ENCODE peak calls at places on chromosomes 6 and 20, in ten cellular contexts. One of them, this sample, is unnamed.

GRCh38 chr6:135006386-135006914 is 48.2 kb downstream of the HBS1L start:
- DNase-seq in PC-3: no peak
- DNase-seq in PC-9: no peak
- DNase-seq in AG04450: no peak
- DNase-seq in brain microvascular endothelial cell: no peak
- DNase-seq in transverse colon: no peak
- DNase-seq in CD8-positive, alpha-beta T cell: no peak
- DNase-seq in RWPE1: no peak
- DNase-seq in neural progenitor cell: no peak
- DNase-seq in foreskin keratinocyte: peak; percentile 5
- DNase-seq in this sample: no peak

GRCh38 chr6:81950877-81951276 is 198.4 kb upstream of the TENT5A start:
- DNase-seq in RWPE1: peak; percentile 60
- DNase-seq in CD8-positive, alpha-beta T cell: no peak
- DNase-seq in neural progenitor cell: no peak
- DNase-seq in AG04450: no peak
- DNase-seq in transverse colon: no peak
- DNase-seq in foreskin keratinocyte: peak; percentile 80
- DNase-seq in brain microvascular endothelial cell: peak; percentile 39
- DNase-seq in PC-9: no peak
- DNase-seq in PC-3: peak; percentile 78
- DNase-seq in this sample: no peak

GRCh38 chr6:109239192-109239917 is 142.9 kb downstream of the CD164 start:
- DNase-seq in neural progenitor cell: no peak
- DNase-seq in RWPE1: no peak
- DNase-seq in CD8-positive, alpha-beta T cell: no peak
- DNase-seq in PC-9: peak; percentile 46
- DNase-seq in PC-3: peak; percentile 21
- DNase-seq in transverse colon: no peak
- DNase-seq in foreskin keratinocyte: no peak
- DNase-seq in AG04450: no peak
- DNase-seq in brain microvascular endothelial cell: peak; percentile 32
- DNase-seq in this sample: no peak

GRCh38 chr6:90136850-90137249 is 159.8 kb downstream of the BACH2 start:
- DNase-seq in PC-3: no peak
- DNase-seq in transverse colon: no peak
- DNase-seq in RWPE1: no peak
- DNase-seq in AG04450: no peak
- DNase-seq in CD8-positive, alpha-beta T cell: no peak
- DNase-seq in foreskin keratinocyte: no peak
- DNase-seq in neural progenitor cell: no peak
- DNase-seq in PC-9: no peak
- DNase-seq in brain microvascular endothelial cell: no peak
- DNase-seq in this sample: no peak

GRCh38 chr6:121838842-121839241 is 403.4 kb downstream of the GJA1 start:
- DNase-seq in brain microvascular endothelial cell: peak; percentile 75
- DNase-seq in AG04450: no peak
- DNase-seq in PC-3: peak; percentile 55
- DNase-seq in foreskin keratinocyte: peak; percentile 89
- DNase-seq in CD8-positive, alpha-beta T cell: no peak
- DNase-seq in transverse colon: no peak
- DNase-seq in neural progenitor cell: no peak
- DNase-seq in RWPE1: no peak
- DNase-seq in PC-9: no peak
- DNase-seq in this sample: no peak

GRCh38 chr6:115570326-115570725 is 490.4 kb downstream of the FRK start:
- DNase-seq in foreskin keratinocyte: no peak
- DNase-seq in RWPE1: no peak
- DNase-seq in PC-3: no peak
- DNase-seq in AG04450: peak; percentile 13
- DNase-seq in neural progenitor cell: no peak
- DNase-seq in brain microvascular endothelial cell: no peak
- DNase-seq in PC-9: no peak
- DNase-seq in transverse colon: no peak
- DNase-seq in CD8-positive, alpha-beta T cell: no peak
- DNase-seq in this sample: no peak

GRCh38 chr20:43955244-43956191 is 40.9 kb downstream of the TOX2 start:
- DNase-seq in RWPE1: peak; percentile 99
- DNase-seq in brain microvascular endothelial cell: peak; percentile 77
- DNase-seq in neural progenitor cell: no peak
- DNase-seq in foreskin keratinocyte: peak; percentile 97
- DNase-seq in PC-3: peak; percentile 96
- DNase-seq in AG04450: peak; percentile 62
- DNase-seq in CD8-positive, alpha-beta T cell: no peak
- DNase-seq in PC-9: peak; percentile 99
- DNase-seq in transverse colon: no peak
- DNase-seq in this sample: no peak

GRCh38 chr6:28922004-28922840 is 1.6 kb downstream of the TRIM27 start:
- DNase-seq in foreskin keratinocyte: peak; percentile 79
- DNase-seq in CD8-positive, alpha-beta T cell: no peak
- DNase-seq in PC-3: peak; percentile 92
- DNase-seq in transverse colon: peak; percentile 57
- DNase-seq in brain microvascular endothelial cell: peak; percentile 19
- DNase-seq in PC-9: peak; percentile 93
- DNase-seq in neural progenitor cell: no peak
- DNase-seq in AG04450: no peak
- DNase-seq in RWPE1: peak; percentile 85
- DNase-seq in this sample: no peak

GRCh38 chr20:37937686-37938085 is 34.8 kb downstream of the VSTM2L start:
- DNase-seq in brain microvascular endothelial cell: no peak
- DNase-seq in RWPE1: no peak
- DNase-seq in foreskin keratinocyte: no peak
- DNase-seq in PC-9: no peak
- DNase-seq in CD8-positive, alpha-beta T cell: no peak
- DNase-seq in AG04450: no peak
- DNase-seq in transverse colon: no peak
- DNase-seq in PC-3: no peak
- DNase-seq in neural progenitor cell: no peak
- DNase-seq in this sample: no peak

GRCh38 chr6:47098570-47098993 is 56.5 kb upstream of the ADGRF1 start:
- DNase-seq in PC-9: no peak
- DNase-seq in CD8-positive, alpha-beta T cell: no peak
- DNase-seq in transverse colon: no peak
- DNase-seq in brain microvascular endothelial cell: no peak
- DNase-seq in AG04450: peak; percentile 13
- DNase-seq in PC-3: no peak
- DNase-seq in RWPE1: peak; percentile 38
- DNase-seq in neural progenitor cell: no peak
- DNase-seq in foreskin keratinocyte: peak; percentile 88
- DNase-seq in this sample: no peak

GRCh38 chr6:75065524-75065923 is 140.3 kb downstream of the COL12A1 start:
- DNase-seq in foreskin keratinocyte: peak; percentile 4
- DNase-seq in AG04450: no peak
- DNase-seq in PC-9: no peak
- DNase-seq in brain microvascular endothelial cell: peak; percentile 72
- DNase-seq in neural progenitor cell: peak; percentile 21
- DNase-seq in transverse colon: no peak
- DNase-seq in PC-3: no peak
- DNase-seq in RWPE1: no peak
- DNase-seq in CD8-positive, alpha-beta T cell: no peak
- DNase-seq in this sample: no peak
- TF ChIP-seq CTCF in foreskin keratinocyte: peak; percentile 40
- TF ChIP-seq CTCF in AG04450: peak; percentile 16
- TF ChIP-seq CTCF in PC-9: no peak
- TF ChIP-seq CTCF in brain microvascular endothelial cell: peak; percentile 67
- TF ChIP-seq CTCF in neural progenitor cell: no peak
- TF ChIP-seq CTCF in transverse colon: no peak
- TF ChIP-seq CTCF in PC-3: no peak
- TF ChIP-seq CTCF in RWPE1: no peak
- TF ChIP-seq CTCF in CD8-positive, alpha-beta T cell: no peak
- TF ChIP-seq CTCF in this sample: no peak

DNA sequence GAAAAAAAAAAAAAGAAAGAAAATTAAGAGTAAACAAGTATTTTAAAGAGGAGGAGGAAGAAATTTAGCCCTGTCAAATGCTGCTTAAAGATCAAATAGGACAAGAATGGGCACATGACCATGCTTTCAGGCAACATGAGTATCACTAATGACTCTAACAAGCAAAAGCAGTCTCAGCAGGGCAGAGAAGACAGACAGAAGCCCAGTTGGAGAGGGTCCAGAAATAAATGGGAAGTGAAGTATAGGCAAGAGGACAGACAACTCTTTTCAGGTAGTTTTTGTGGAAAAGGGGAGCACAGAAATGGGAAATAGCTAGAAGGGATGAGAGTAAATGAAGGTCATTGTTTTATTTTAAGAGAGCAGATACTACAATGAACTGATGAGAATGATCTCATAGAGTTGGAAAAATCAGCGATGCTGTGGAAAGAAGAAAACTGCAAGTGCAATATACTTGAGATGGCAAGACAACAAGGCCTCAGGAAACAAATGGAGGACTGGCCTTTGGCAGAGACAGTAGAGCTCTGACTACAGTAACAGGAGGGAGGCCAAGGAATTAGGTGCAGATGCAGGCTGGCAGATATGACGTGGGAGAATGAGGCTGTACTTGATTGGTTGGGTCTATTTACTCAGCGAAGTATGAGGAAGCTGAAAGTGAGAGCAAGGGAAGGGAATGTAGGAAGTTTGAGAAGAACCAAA is 40.3 kb downstream of the KIF6 start:
- DNase-seq in AG04450: no peak
- DNase-seq in PC-3: no peak
- DNase-seq in brain microvascular endothelial cell: no peak
- DNase-seq in foreskin keratinocyte: peak; percentile 12
- DNase-seq in CD8-positive, alpha-beta T cell: no peak
- DNase-seq in transverse colon: no peak
- DNase-seq in PC-9: peak; percentile 37
- DNase-seq in RWPE1: no peak
- DNase-seq in neural progenitor cell: no peak
- DNase-seq in this sample: no peak
- H3K27ac ChIP-seq in AG04450: no peak overlapping the region
- H3K27ac ChIP-seq in PC-3: no peak overlapping the region
- H3K27ac ChIP-seq in brain microvascular endothelial cell: no peak overlapping the region
- H3K27ac ChIP-seq in foreskin keratinocyte: no peak overlapping the region
- H3K27ac ChIP-seq in CD8-positive, alpha-beta T cell: no peak overlapping the region
- H3K27ac ChIP-seq in transverse colon: no peak overlapping the region
- H3K27ac ChIP-seq in PC-9: no peak overlapping the region
- H3K27ac ChIP-seq in RWPE1: no peak overlapping the region
- H3K27ac ChIP-seq in neural progenitor cell: no peak overlapping the region
- H3K27ac ChIP-seq in this sample: peak overlapping the region; percentile 99

GRCh38 chr20:56820984-56821383 is 191.9 kb downstream of the TFAP2C start:
- DNase-seq in AG04450: no peak
- DNase-seq in RWPE1: no peak
- DNase-seq in CD8-positive, alpha-beta T cell: no peak
- DNase-seq in foreskin keratinocyte: no peak
- DNase-seq in neural progenitor cell: no peak
- DNase-seq in transverse colon: no peak
- DNase-seq in PC-9: no peak
- DNase-seq in PC-3: no peak
- DNase-seq in brain microvascular endothelial cell: no peak
- DNase-seq in this sample: no peak

GRCh38 chr20:56815796-56816195 is 186.7 kb downstream of the TFAP2C start:
- DNase-seq in PC-9: no peak
- DNase-seq in foreskin keratinocyte: no peak
- DNase-seq in CD8-positive, alpha-beta T cell: no peak
- DNase-seq in neural progenitor cell: no peak
- DNase-seq in RWPE1: no peak
- DNase-seq in AG04450: no peak
- DNase-seq in brain microvascular endothelial cell: no peak
- DNase-seq in transverse colon: no peak
- DNase-seq in PC-3: no peak
- DNase-seq in this sample: no peak

GRCh38 chr20:56816349-56816748 is 187.2 kb downstream of the TFAP2C start:
- DNase-seq in CD8-positive, alpha-beta T cell: no peak
- DNase-seq in neural progenitor cell: no peak
- DNase-seq in brain microvascular endothelial cell: no peak
- DNase-seq in PC-9: no peak
- DNase-seq in foreskin keratinocyte: no peak
- DNase-seq in transverse colon: no peak
- DNase-seq in AG04450: no peak
- DNase-seq in PC-3: no peak
- DNase-seq in RWPE1: no peak
- DNase-seq in this sample: no peak

DNA sequence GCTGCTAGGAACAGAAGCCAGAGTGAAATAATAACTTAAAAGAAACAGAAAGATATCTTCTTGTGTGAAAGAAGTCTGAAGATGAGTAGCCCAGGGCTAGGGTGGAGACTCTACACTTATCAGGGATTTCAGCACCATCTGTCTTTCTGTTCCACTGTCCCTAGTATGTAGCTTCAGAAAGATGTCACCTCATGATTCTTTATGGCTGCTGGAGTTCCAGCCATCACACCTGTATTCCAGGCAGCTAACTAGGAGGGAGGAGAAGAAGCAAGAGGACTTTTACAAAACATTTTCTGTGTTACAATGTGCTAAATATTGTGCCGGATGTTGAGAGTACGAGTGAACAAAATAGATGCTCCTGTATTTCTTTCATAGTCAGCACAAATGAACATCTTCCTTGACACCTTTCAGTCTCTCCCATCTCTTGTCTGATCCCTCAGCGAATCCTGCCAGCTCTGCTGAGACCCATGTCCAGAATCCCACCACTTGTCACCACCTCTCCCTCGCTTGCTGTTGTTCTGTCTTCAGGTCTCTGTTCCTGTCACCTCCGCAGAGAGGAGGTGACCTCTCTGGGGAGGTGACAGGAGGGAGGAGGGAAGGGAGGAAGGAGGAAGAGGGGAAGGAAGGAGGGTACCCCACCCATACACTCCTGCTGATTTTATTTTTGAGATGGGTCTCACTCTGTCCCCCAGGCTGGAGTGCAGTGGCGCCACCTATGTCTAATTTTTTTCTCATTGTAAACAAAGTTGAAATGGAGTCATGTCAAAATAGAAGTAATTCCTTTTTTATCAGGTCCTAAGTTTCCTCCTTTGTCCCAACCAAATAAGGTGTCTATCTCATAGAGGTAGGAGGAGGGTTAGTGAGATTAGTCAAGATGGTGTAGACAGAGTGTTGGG is 188.9 kb downstream of the TFAP2C start:
- DNase-seq in transverse colon: no peak
- DNase-seq in PC-9: no peak
- DNase-seq in brain microvascular endothelial cell: no peak
- DNase-seq in PC-3: no peak
- DNase-seq in CD8-positive, alpha-beta T cell: no peak
- DNase-seq in neural progenitor cell: no peak
- DNase-seq in RWPE1: no peak
- DNase-seq in AG04450: no peak
- DNase-seq in foreskin keratinocyte: no peak
- DNase-seq in this sample: no peak
- TF ChIP-seq CTCF in transverse colon: no peak
- TF ChIP-seq CTCF in PC-9: peak; percentile 50
- TF ChIP-seq CTCF in brain microvascular endothelial cell: peak; percentile 16
- TF ChIP-seq CTCF in PC-3: peak; percentile 73
- TF ChIP-seq CTCF in CD8-positive, alpha-beta T cell: no peak
- TF ChIP-seq CTCF in neural progenitor cell: peak; percentile 22
- TF ChIP-seq CTCF in RWPE1: no peak
- TF ChIP-seq CTCF in AG04450: no peak
- TF ChIP-seq CTCF in foreskin keratinocyte: peak; percentile 44
- TF ChIP-seq CTCF in this sample: no peak

DNA sequence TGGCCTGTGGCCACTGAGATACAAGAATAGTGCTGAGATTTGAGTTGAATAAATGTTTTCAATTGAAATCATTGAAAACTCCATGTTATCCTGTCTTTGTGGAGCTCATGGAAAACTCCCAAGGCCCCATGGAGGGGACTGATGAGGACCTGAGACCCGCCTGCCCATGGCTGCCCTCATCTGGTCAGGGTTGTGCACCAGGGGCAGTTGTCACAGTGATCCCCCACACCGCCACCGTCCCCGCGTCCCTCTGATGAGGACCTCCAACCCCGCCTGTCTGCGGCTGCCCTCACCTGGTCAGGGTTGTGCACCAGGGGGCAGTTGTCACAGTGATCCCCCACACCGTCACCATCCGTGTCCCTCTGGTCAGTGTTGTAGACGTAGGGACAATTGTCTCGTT is 27.8 kb downstream of the THBS2 start:
- DNase-seq in PC-9: no peak
- DNase-seq in CD8-positive, alpha-beta T cell: no peak
- DNase-seq in brain microvascular endothelial cell: no peak
- DNase-seq in PC-3: no peak
- DNase-seq in foreskin keratinocyte: no peak
- DNase-seq in transverse colon: no peak
- DNase-seq in AG04450: no peak
- DNase-seq in RWPE1: no peak
- DNase-seq in neural progenitor cell: no peak
- DNase-seq in this sample: no peak
- H3K27ac ChIP-seq in PC-9: no peak overlapping the region
- H3K27ac ChIP-seq in CD8-positive, alpha-beta T cell: no peak overlapping the region
- H3K27ac ChIP-seq in brain microvascular endothelial cell: no peak overlapping the region
- H3K27ac ChIP-seq in PC-3: no peak overlapping the region
- H3K27ac ChIP-seq in foreskin keratinocyte: no peak overlapping the region
- H3K27ac ChIP-seq in transverse colon: no peak overlapping the region
- H3K27ac ChIP-seq in AG04450: peak overlapping the region; percentile 31
- H3K27ac ChIP-seq in RWPE1: no peak overlapping the region
- H3K27ac ChIP-seq in neural progenitor cell: no peak overlapping the region
- H3K27ac ChIP-seq in this sample: no peak overlapping the region